ENCODE peak calls at places on chromosomes 4 and X, in four cellular contexts. E is IMR-90, L is fibroblast of lung, F is PC-3. C is an unnamed sample.

GRCh38 chrX:40504801-40505605 is 75.8 kb upstream of the ATP6AP2 start:
- DNase-seq in E (peak; percentile 86), L (peak; percentile 95), F (no peak), C (no peak)

GRCh38 chrX:136168929-136169735 is 21.8 kb downstream of the FHL1 start:
- DNase-seq in E (peak; percentile 97), L (peak; percentile 91), F (peak; percentile 39), C (no peak)

GRCh38 chrX:121000589-121000988 is 15.0 kb upstream of the CT47A1 start:
- DNase-seq in E (no peak), L (peak; percentile 9), F (peak; percentile 75), C (no peak)

GRCh38 chrX:63889001-63889400 is 104.0 kb upstream of the ARHGEF9 start:
- DNase-seq in E (peak; percentile 41), L (peak; percentile 42), F (peak; percentile 34), C (no peak)

GRCh38 chr4:86557526-86557925 is 36.6 kb upstream of the PTPN13 start:
- DNase-seq in E (peak; percentile 5), L (peak; percentile 9), F (peak; percentile 34), C (no peak)

GRCh38 chr4:165834116-165834515 is 38.9 kb upstream of the TLL1 start:
- DNase-seq in E (no peak), L (no peak), F (no peak), C (no peak)

GRCh38 chr4:147633113-147633512 is 15.9 kb downstream of the TMEM184C start:
- DNase-seq in E (no peak), L (peak; percentile 49), F (no peak), C (no peak)

GRCh38 chr4:36363024-36363423 is 81.6 kb downstream of the DTHD1 start:
- DNase-seq in E (no peak), L (peak; percentile 49), F (peak; percentile 57), C (no peak)

GRCh38 chrX:24395775-24396174 is 35.3 kb downstream of the SUPT20HL1 start:
- DNase-seq in E (peak; percentile 82), L (peak; percentile 73), F (peak; percentile 85), C (no peak)

GRCh38 chr4:189785257-189785656 is 155.4 kb upstream of the FRG1 start:
- DNase-seq in E (no peak), L (no peak), F (no peak), C (no peak)

GRCh38 chr4:142690764-142691163 is 155.3 kb downstream of the INPP4B start:
- DNase-seq in E (no peak), L (no peak), F (no peak), C (no peak)

GRCh38 chrX:2483398-2483797 is 17.4 kb downstream of the DHRSX start:
- DNase-seq in E (no peak), L (no peak), F (no peak), C (no peak)

GRCh38 chrX:40154853-40155616 is 57.3 kb upstream of the BCOR start:
- DNase-seq in E (peak; percentile 50), L (no peak), F (peak; percentile 31), C (no peak)

GRCh38 chrX:20988804-20989203 is 385.4 kb upstream of the CNKSR2 start:
- DNase-seq in E (no peak), L (no peak), F (no peak), C (no peak)

GRCh38 chr4:94519925-94520789 is 68.4 kb downstream of the PDLIM5 start:
- DNase-seq in E (no peak), L (no peak), F (no peak), C (no peak)

GRCh38 chrX:19798423-19798822 is 89.0 kb downstream of the SH3KBP1 start:
- DNase-seq in E (no peak), L (no peak), F (peak; percentile 14), C (no peak)

GRCh38 chr4:54902261-54902660 is 223.1 kb downstream of the KDR start:
- DNase-seq in E (peak; percentile 43), L (peak; percentile 51), F (peak; percentile 96), C (no peak)

GRCh38 chr4:98706935-98707334 is 48.5 kb upstream of the TSPAN5 start:
- DNase-seq in E (no peak), L (no peak), F (no peak), C (no peak)

GRCh38 chrX:153568612-153569011 is 30.3 kb downstream of the CCNQ start:
- DNase-seq in E (no peak), L (no peak), F (peak; percentile 13), C (no peak)

GRCh38 chrX:129077384-129077783 is 445.9 kb downstream of the SMARCA1 start:
- DNase-seq in E (no peak), L (no peak), F (no peak), C (no peak)

GRCh38 chr4:5158391-5158770 is 107.1 kb downstream of the STK32B start:
- DNase-seq in E (no peak), L (no peak), F (peak; percentile 26), C (no peak)

GRCh38 chr4:76772498-76773106 is 125.3 kb downstream of the SOWAHB start:
- DNase-seq in E (peak; percentile 87), L (peak; percentile 86), F (peak; percentile 63), C (no peak)

GRCh38 chr4:122739174-122739573 is 6.7 kb downstream of the BBS12 start:
- DNase-seq in E (peak; percentile 88), L (peak; percentile 80), F (peak; percentile 21), C (no peak)

GRCh38 chr4:143625632-143626031 is 74.8 kb downstream of the FREM3 start:
- DNase-seq in E (no peak), L (no peak), F (no peak), C (no peak)

GRCh38 chr4:53680588-53680987 is 89.3 kb upstream of the LNX1 start:
- DNase-seq in E (no peak), L (no peak), F (no peak), C (no peak)

GRCh38 chrX:132631579-132632232 is 142.9 kb upstream of the MBNL3 start:
- DNase-seq in E (peak; percentile 40), L (peak; percentile 17), F (peak; percentile 55), C (no peak)

GRCh38 chr4:21887481-21887880 is 61.1 kb downstream of the KCNIP4 start:
- DNase-seq in E (no peak), L (peak; percentile 32), F (no peak), C (no peak)

GRCh38 chr4:133596459-133596858 is 447.4 kb downstream of the PCDH10 start:
- DNase-seq in E (no peak), L (no peak), F (no peak), C (no peak)

GRCh38 chr4:1382776-1383727 is 23.2 kb downstream of the NKX1-1 start:
- DNase-seq in E (no peak), L (no peak), F (no peak), C (peak; percentile 68)

GRCh38 chr4:958314-958665 is 15.1 kb downstream of the DGKQ start:
- DNase-seq in E (no peak), L (no peak), F (no peak), C (no peak)

GRCh38 chr4:101068115-101068514 is 279.2 kb downstream of the PPP3CA start:
- DNase-seq in E (no peak), L (no peak), F (no peak), C (no peak)

GRCh38 chr4:145814246-145814645 is 124.4 kb downstream of the ZNF827 start:
- DNase-seq in E (no peak), L (no peak), F (no peak), C (no peak)
- H3K36me3 ChIP-seq in E (peaks cover 16% of the 10 kb centered on the region), L (no peaks in the 10 kb centered on the region), F (peaks cover 19% of the 10 kb centered on the region), C (no peaks in the 10 kb centered on the region)

GRCh38 chr4:155591784-155592567 is 74.7 kb upstream of the GUCY1A1 start:
- DNase-seq in E (no peak), L (no peak), F (no peak), C (no peak)
- H3K27ac ChIP-seq in E (peak overlapping the region; percentile 66), L (no peak overlapping the region), F (no peak overlapping the region), C (no peak overlapping the region)

DNA sequence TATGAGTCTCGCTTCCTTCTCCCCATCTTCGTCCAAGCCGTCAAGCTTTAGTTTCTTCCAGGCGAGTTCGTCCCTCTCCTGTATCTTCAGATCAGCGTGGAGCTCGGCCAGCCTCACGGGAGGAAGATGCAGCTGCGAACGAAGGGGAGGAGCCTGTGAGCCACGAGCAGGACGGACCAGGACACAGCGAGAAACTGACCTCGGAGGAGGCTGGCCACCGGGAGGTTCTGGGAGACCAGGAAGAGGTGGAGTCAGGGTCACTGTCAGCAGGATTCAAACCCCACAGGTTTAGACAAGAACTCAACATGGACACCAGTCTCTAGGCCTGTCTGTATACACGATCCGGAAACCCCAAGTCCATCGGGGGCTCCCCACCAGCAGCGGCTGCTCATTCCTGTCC is 7.3 kb downstream of the LRPAP1 start:
- DNase-seq in E (no peak), L (no peak), F (no peak), C (peak; percentile 43)
- H3K36me3 ChIP-seq in E (peaks cover 48% of the 10 kb centered on the region), L (peaks cover 10% of the 10 kb centered on the region), F (no peaks in the 10 kb centered on the region), C (peaks cover 50% of the 10 kb centered on the region)

GRCh38 chrX:137549073-137549472 is 16.9 kb upstream of the ZIC3 start:
- DNase-seq in E (no peak), L (no peak), F (no peak), C (no peak)

GRCh38 chrX:137549846-137550534 is 15.9 kb upstream of the ZIC3 start:
- DNase-seq in E (no peak), L (no peak), F (no peak), C (no peak)

GRCh38 chrX:137545711-137546651 is 19.9 kb upstream of the ZIC3 start:
- DNase-seq in E (no peak), L (no peak), F (no peak), C (no peak)

GRCh38 chrX:137548261-137548660 is 17.7 kb upstream of the ZIC3 start:
- DNase-seq in E (no peak), L (no peak), F (no peak), C (no peak)

GRCh38 chrX:137547291-137547690 is 18.6 kb upstream of the ZIC3 start:
- DNase-seq in E (no peak), L (no peak), F (no peak), C (no peak)
- H3K27ac ChIP-seq in E (no peak overlapping the region), L (no peak overlapping the region), F (no peak overlapping the region), C (no peak overlapping the region)